ENCODE peak calls at places on chromosomes 3 and 15, in six cellular contexts. Y is left ventricle myocardium inferior; T is CD8-positive, alpha-beta memory T cell; I is heart right ventricle; N is adrenal gland; S is mammary epithelial cell. D is an unnamed sample.

GRCh38 chr3:57006949-57007419 is 53.5 kb upstream of the SPATA12 start:
- DNase-seq in Y (no peak), T (no peak), I (no peak), N (no peak), S (peak; percentile 95), D (no peak)

GRCh38 chr3:48155122-48155521 is 33.1 kb downstream of the CDC25A start:
- DNase-seq in Y (no peak), T (no peak), I (no peak), N (no peak), S (peak; percentile 91), D (no peak)

GRCh38 chr3:176961916-176962315 is 235.4 kb downstream of the TBL1XR1 start:
- DNase-seq in Y (no peak), T (no peak), I (no peak), N (no peak), S (no peak), D (no peak)

GRCh38 chr3:120506828-120507774 is 56.3 kb upstream of the FSTL1 start:
- DNase-seq in Y (no peak), T (no peak), I (peak; percentile 48), N (no peak), S (no peak), D (peak; percentile 31)

GRCh38 chr3:161372321-161373260 is 1.3 kb upstream of the SPTSSB start:
- DNase-seq in Y (no peak), T (no peak), I (no peak), N (no peak), S (peak; percentile 31), D (no peak)

GRCh38 chr15:42716626-42717025 is 20.3 kb downstream of the CDAN1 start:
- DNase-seq in Y (no peak), T (no peak), I (no peak), N (no peak), S (no peak), D (no peak)

GRCh38 chr3:195147649-195148121 is 123.3 kb downstream of the XXYLT1 start:
- DNase-seq in Y (peak; percentile 57), T (no peak), I (peak; percentile 54), N (no peak), S (no peak), D (no peak)

GRCh38 chr3:58065700-58066167 is 57.5 kb downstream of the FLNB start:
- DNase-seq in Y (no peak), T (no peak), I (no peak), N (no peak), S (no peak), D (no peak)

GRCh38 chr3:150783334-150783733 is 20.4 kb upstream of the SIAH2 start:
- DNase-seq in Y (no peak), T (no peak), I (no peak), N (no peak), S (no peak), D (no peak)

GRCh38 chr15:71743861-71744382 is 66.4 kb upstream of the NR2E3 start:
- DNase-seq in Y (no peak), T (peak; percentile 53), I (peak; percentile 63), N (peak; percentile 68), S (peak; percentile 21), D (peak; percentile 53)

GRCh38 chr3:187974857-187975257 is 179.1 kb upstream of the LPP start:
- DNase-seq in Y (no peak), T (no peak), I (no peak), N (no peak), S (no peak), D (no peak)
- H3K27ac ChIP-seq in Y (no peak overlapping the region), T (no peak overlapping the region), I (no peak overlapping the region), N (no peak overlapping the region), S (no peak overlapping the region), D (no peak overlapping the region)

DNA sequence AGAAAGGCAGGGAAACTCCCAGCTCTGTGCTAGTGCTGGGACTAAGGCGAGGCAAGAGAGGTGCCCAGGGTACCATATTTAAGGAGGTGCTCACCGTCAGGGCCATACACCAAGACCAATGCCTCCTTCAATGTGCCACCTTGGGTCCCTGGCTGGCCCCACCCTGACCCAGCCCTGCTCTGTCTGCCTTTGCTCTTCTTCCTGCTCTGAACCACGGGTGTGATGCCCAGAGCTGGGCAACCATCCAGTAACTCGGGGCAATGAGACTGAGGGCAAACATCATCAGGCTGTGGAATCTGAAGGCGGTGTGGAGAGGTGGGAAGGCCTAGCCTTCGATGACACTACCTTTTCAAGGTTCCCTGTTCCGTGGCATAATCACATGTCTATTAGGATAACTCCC is 77.5 kb upstream of the PRR20G start:
- DNase-seq in Y (no peak), T (no peak), I (no peak), N (no peak), S (peak; percentile 15), D (no peak)
- H3K27me3 ChIP-seq in Y (peaks cover 97% of the 10 kb centered on the region), T (no peaks in the 10 kb centered on the region), I (peaks cover 77% of the 10 kb centered on the region), N (peaks cover 5% of the 10 kb centered on the region), S (no peaks in the 10 kb centered on the region), D (no peaks in the 10 kb centered on the region)

GRCh38 chr15:48619446-48619845 is 26.1 kb downstream of the FBN1 start:
- DNase-seq in Y (no peak), T (no peak), I (no peak), N (no peak), S (no peak), D (no peak)
- H3K4me1 ChIP-seq in Y (peaks cover 17% of the 10 kb centered on the region), T (no peaks in the 10 kb centered on the region), I (peaks cover 33% of the 10 kb centered on the region), N (no peaks in the 10 kb centered on the region), S (no peaks in the 10 kb centered on the region), D (peaks cover 3% of the 10 kb centered on the region)

GRCh38 chr3:182980204-182981037 is at the start of gene DCUN1D1:
- DNase-seq in Y (peak; percentile 93), T (peak; percentile 86), I (peak; percentile 91), N (peak; percentile 93), S (peak; percentile 84), D (peak; percentile 91)

GRCh38 chr3:182981038-182981380 is 671 bp upstream of the DCUN1D1 start:
- DNase-seq in Y (no peak), T (no peak), I (peak; percentile 11), N (peak; percentile 27), S (no peak), D (no peak)

GRCh38 chr3:182979719-182980191 is 583 bp downstream of the DCUN1D1 start:
- DNase-seq in Y (no peak), T (peak; percentile 2), I (peak; percentile 21), N (peak; percentile 37), S (peak; percentile 26), D (no peak)

GRCh38 chr3:182978387-182978786 is 2.0 kb downstream of the DCUN1D1 start:
- DNase-seq in Y (no peak), T (no peak), I (no peak), N (no peak), S (no peak), D (no peak)

GRCh38 chr3:182979103-182979697 is 1.1 kb downstream of the DCUN1D1 start:
- DNase-seq in Y (no peak), T (no peak), I (no peak), N (no peak), S (peak; percentile 21), D (no peak)
- H3K27ac ChIP-seq in Y (peak overlapping the region; percentile 88), T (peak overlapping the region; percentile 63), I (peak overlapping the region; percentile 89), N (no peak overlapping the region), S (peak overlapping the region; percentile 49), D (no peak overlapping the region)

DNA sequence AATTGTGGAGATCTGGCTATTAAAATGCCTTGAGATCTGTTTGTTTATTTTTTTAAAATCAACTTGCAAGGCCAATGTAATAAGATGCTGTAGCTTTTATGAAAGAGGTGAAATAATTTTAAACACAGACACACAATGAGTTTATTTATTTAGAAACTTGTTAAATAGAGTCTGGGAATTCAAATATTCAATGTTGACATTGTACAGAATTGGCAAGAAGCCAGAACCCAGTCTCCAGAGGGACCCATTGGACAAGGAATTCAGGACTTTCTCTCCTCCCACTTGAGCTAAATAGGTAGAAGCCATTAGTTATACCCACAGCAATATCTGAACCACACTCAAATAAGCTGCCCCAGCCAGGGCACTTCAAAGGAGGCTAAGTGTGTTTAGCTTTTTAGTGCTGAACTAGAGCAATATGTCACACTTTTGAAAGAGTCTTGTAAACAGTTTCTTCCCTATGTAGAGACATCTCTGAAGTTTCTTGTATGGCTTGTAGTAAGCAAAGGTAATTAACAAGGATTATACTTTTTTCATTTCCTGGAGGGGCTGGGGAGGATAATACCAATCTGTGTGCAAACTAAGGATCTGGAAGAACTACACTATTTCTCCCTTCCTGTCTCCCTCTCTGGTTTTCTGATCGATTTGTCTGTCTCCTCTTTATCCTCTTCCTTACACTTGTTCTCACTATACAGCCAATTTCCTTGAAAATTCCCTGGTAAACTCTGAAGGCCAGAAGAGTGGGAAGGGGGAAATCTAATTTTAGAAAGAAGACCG is 6.0 kb downstream of the MECOM start:
- DNase-seq in Y (no peak), T (no peak), I (no peak), N (no peak), S (no peak), D (peak; percentile 63)
- H3K27me3 ChIP-seq in Y (peaks cover 56% of the 10 kb centered on the region), T (peaks cover 51% of the 10 kb centered on the region), I (peaks cover 27% of the 10 kb centered on the region), N (peaks cover 65% of the 10 kb centered on the region), S (peaks cover 37% of the 10 kb centered on the region), D (no peaks in the 10 kb centered on the region)

GRCh38 chr15:76929011-76929760 is 2.4 kb upstream of the RCN2 start:
- DNase-seq in Y (no peak), T (no peak), I (no peak), N (no peak), S (no peak), D (no peak)

GRCh38 chr15:76935620-76936019 is 4.1 kb downstream of the RCN2 start:
- DNase-seq in Y (no peak), T (no peak), I (no peak), N (no peak), S (no peak), D (no peak)

GRCh38 chr15:76931397-76932089 is at the start of gene RCN2:
- DNase-seq in Y (peak; percentile 97), T (peak; percentile 88), I (peak; percentile 95), N (peak; percentile 94), S (peak; percentile 94), D (peak; percentile 94)

GRCh38 chr15:76930831-76931396 is 635 bp upstream of the RCN2 start:
- DNase-seq in Y (no peak), T (no peak), I (no peak), N (no peak), S (no peak), D (no peak)

DNA sequence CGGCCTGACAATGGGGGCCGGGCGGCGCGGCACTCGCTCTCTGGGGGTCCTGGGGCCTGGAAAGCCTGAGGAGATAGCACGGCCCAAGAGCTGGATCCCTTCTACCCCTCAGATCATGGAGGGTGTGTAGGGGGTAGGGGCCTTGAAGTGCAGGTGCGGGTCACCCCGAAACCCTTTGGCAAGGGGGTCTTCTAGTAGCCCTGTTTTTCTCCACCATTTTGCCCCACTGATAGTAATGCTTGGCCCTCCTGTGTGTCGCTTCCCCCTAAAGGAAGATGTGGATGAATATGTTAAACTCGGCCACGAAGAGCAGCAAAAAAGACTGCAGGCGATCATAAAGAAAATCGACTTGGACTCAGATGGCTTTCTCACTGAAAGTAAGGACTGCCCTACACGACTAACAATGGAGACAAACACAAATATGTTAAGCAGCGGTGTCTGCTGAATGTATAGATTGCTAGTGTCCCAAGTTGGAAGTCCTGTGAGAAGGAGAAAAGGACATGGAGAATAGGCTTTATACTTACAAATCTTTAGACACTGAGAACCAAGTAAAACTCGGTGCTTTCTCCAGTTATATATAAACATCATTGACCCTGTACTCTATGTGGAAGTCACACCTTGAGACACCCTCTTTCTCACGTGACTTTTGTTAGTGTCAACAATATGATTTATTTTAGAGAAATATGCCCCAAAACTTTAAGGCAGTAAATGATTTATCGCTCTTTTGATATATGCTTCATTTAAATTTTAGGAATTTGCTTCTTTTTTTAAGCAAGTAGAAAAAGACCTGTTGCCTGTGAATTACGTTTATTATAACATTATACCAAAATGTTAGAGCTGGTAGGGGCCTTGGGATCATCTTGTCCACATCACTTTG is 779 bp downstream of the RCN2 start:
- DNase-seq in Y (no peak), T (no peak), I (no peak), N (no peak), S (peak; percentile 6), D (no peak)
- H3K4me1 ChIP-seq in Y (peaks cover 20% of the 10 kb centered on the region), T (peaks cover 20% of the 10 kb centered on the region), I (peaks cover 20% of the 10 kb centered on the region), N (no peaks in the 10 kb centered on the region), S (no peaks in the 10 kb centered on the region), D (no peaks in the 10 kb centered on the region)

D was measured in lung.